ENCODE peak calls at places on chromosomes 16 and 17, in six cellular contexts. X, D, M, R, Z and O are unnamed samples.

GRCh38 chr16:15509051-15509592 is 74.7 kb downstream of the BMERB1 start:
- DNase-seq in X (no peak), D (no peak), M (no peak), R (no peak), Z (no peak), O (no peak)

GRCh38 chr17:58576679-58577367 is 62.4 kb upstream of the MTMR4 start:
- DNase-seq in X (no peak), D (no peak), M (no peak), R (no peak), Z (no peak), O (no peak)

GRCh38 chr17:32551186-32551955 is 64.6 kb downstream of the CDK5R1 start:
- DNase-seq in X (peak), D (peak), M (no peak), R (no peak), Z (no peak), O (peak)

GRCh38 chr17:4241535-4241934 is 22.2 kb downstream of the ANKFY1 start:
- DNase-seq in X (no peak), D (no peak), M (no peak), R (no peak), Z (no peak), O (no peak)

GRCh38 chr16:30761427-30761927 is 385 bp downstream of the CFAP119 start:
- DNase-seq in X (peak), D (peak), M (peak), R (no peak), Z (peak), O (no peak)

GRCh38 chr17:67022451-67022810 is 21.9 kb upstream of the CACNG1 start:
- DNase-seq in X (no peak), D (no peak), M (no peak), R (no peak), Z (no peak), O (no peak)

GRCh38 chr17:63314766-63315165 is 131.3 kb downstream of the CYB561 start:
- DNase-seq in X (no peak), D (no peak), M (no peak), R (no peak), Z (no peak), O (no peak)

GRCh38 chr17:38701504-38702165 is 3.4 kb upstream of the MLLT6 start:
- DNase-seq in X (peak), D (peak), M (peak), R (peak), Z (peak), O (no peak)

GRCh38 chr17:16313159-16314090 is 39.8 kb downstream of the CENPV start:
- DNase-seq in X (no peak), D (peak), M (no peak), R (no peak), Z (no peak), O (no peak)

GRCh38 chr16:85690469-85691064 is 1.8 kb upstream of the GINS2 start:
- DNase-seq in X (peak), D (no peak), M (no peak), R (no peak), Z (peak), O (no peak)

GRCh38 chr16:83215417-83216001 is 588.7 kb downstream of the CDH13 start:
- DNase-seq in X (peak), D (peak), M (peak), R (peak), Z (peak), O (no peak)

GRCh38 chr17:33934696-33935095 is 320.4 kb upstream of the CCL2 start:
- DNase-seq in X (no peak), D (no peak), M (no peak), R (no peak), Z (no peak), O (no peak)

GRCh38 chr17:40326014-40326831 is 17.2 kb downstream of the RARA start:
- DNase-seq in X (no peak), D (no peak), M (peak), R (no peak), Z (no peak), O (no peak)

GRCh38 chr16:83031524-83031923 is 404.8 kb downstream of the CDH13 start:
- DNase-seq in X (no peak), D (peak), M (no peak), R (no peak), Z (no peak), O (no peak)

GRCh38 chr17:4945176-4945943 is 3.0 kb downstream of the PFN1 start:
- DNase-seq in X (peak), D (peak), M (peak), R (peak), Z (peak), O (peak)

GRCh38 chr17:66647391-66647983 is 187.4 kb upstream of the CACNG5 start:
- DNase-seq in X (peak), D (no peak), M (peak), R (no peak), Z (no peak), O (no peak)

GRCh38 chr17:80441133-80441578 is 26.2 kb downstream of the ENDOV start:
- DNase-seq in X (peak), D (peak), M (no peak), R (peak), Z (peak), O (no peak)

GRCh38 chr16:82639666-82640336 is 13.0 kb downstream of the CDH13 start:
- DNase-seq in X (peak), D (peak), M (peak), R (peak), Z (peak), O (no peak)

GRCh38 chr17:50501906-50502642 is 6.2 kb upstream of the MYCBPAP start:
- DNase-seq in X (peak), D (no peak), M (no peak), R (no peak), Z (no peak), O (no peak)

GRCh38 chr17:65564793-65565192 is 3.3 kb upstream of the AXIN2 start:
- DNase-seq in X (peak), D (peak), M (no peak), R (no peak), Z (no peak), O (no peak)

GRCh38 chr17:50841949-50842354 is 6.6 kb downstream of the WFIKKN2 start:
- DNase-seq in X (peak), D (peak), M (peak), R (peak), Z (peak), O (no peak)

GRCh38 chr17:79777166-79777843 is 643 bp upstream of the CBX2 start:
- DNase-seq in X (peak), D (peak), M (peak), R (peak), Z (peak), O (no peak)

GRCh38 chr17:9985622-9986021 is 80.6 kb upstream of the RCVRN start:
- DNase-seq in X (no peak), D (no peak), M (no peak), R (no peak), Z (no peak), O (no peak)

GRCh38 chr17:41126412-41126811 is 2.4 kb upstream of the KRTAP4-12 start:
- DNase-seq in X (no peak), D (no peak), M (no peak), R (no peak), Z (no peak), O (no peak)

GRCh38 chr17:28725166-28725659 is 820 bp downstream of the TLCD1 start:
- DNase-seq in X (peak), D (peak), M (no peak), R (peak), Z (peak), O (no peak)

GRCh38 chr17:19250421-19251141 is 13.4 kb downstream of the EPN2 start:
- DNase-seq in X (no peak), D (no peak), M (no peak), R (no peak), Z (no peak), O (no peak)

GRCh38 chr16:85201566-85201965 is 89.3 kb upstream of the CIBAR2 start:
- DNase-seq in X (no peak), D (peak), M (no peak), R (no peak), Z (no peak), O (no peak)

GRCh38 chr17:57084361-57084801 is 665 bp upstream of the AKAP1 start:
- DNase-seq in X (no peak), D (peak), M (no peak), R (no peak), Z (no peak), O (no peak)

GRCh38 chr17:633641-634091 is 81.0 kb downstream of the VPS53 start:
- DNase-seq in X (peak), D (no peak), M (no peak), R (no peak), Z (no peak), O (no peak)

GRCh38 chr17:79522414-79522813 is 88.4 kb downstream of the RBFOX3 start:
- DNase-seq in X (no peak), D (no peak), M (no peak), R (no peak), Z (no peak), O (no peak)

GRCh38 chr17:32523827-32524552 is 37.2 kb downstream of the CDK5R1 start:
- DNase-seq in X (no peak), D (no peak), M (no peak), R (no peak), Z (no peak), O (no peak)

GRCh38 chr17:74442670-74443515 is 11.0 kb downstream of the GPRC5C start:
- DNase-seq in X (peak), D (no peak), M (peak), R (no peak), Z (no peak), O (no peak)

GRCh38 chr17:55056530-55056929 is 88.0 kb downstream of the STXBP4 start:
- DNase-seq in X (no peak), D (no peak), M (no peak), R (no peak), Z (peak), O (no peak)

GRCh38 chr17:14211778-14212177 is 24.9 kb downstream of the CDRT15 start:
- DNase-seq in X (peak), D (no peak), M (no peak), R (no peak), Z (no peak), O (no peak)

GRCh38 chr17:2370211-2370589 is 30.7 kb downstream of the MNT start:
- DNase-seq in X (no peak), D (no peak), M (no peak), R (no peak), Z (no peak), O (no peak)

GRCh38 chr16:25875956-25876608 is 184.3 kb downstream of the HS3ST4 start:
- DNase-seq in X (no peak), D (no peak), M (no peak), R (no peak), Z (peak), O (no peak)

GRCh38 chr16:698911-699671 is 6.5 kb downstream of the FBXL16 start:
- DNase-seq in X (no peak), D (no peak), M (no peak), R (no peak), Z (no peak), O (no peak)

GRCh38 chr17:83200231-83200699 is 120.9 kb downstream of the METRNL start:
- DNase-seq in X (no peak), D (peak), M (peak), R (no peak), Z (no peak), O (no peak)

GRCh38 chr17:82754297-82755208 is 2.7 kb downstream of the TBCD start:
- DNase-seq in X (peak), D (no peak), M (peak), R (no peak), Z (peak), O (no peak)

DNA sequence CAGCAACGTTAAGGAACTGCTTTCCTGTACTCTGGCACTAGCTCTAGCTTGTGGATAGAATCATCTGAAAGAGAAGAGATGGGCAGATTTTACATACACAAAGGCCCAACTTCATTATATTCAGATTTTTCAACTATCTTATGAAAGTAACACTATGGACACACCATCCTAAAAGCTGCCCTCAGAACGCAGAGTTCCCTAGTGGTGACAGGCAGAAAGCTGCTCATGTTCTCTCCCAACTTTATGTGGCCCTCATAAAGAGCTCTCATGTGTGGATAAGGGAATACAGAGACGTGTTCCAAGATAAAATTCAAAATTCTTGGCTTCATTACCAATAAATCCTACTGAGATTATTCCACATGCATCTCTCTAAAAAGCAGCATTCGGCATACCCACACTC is 1.5 kb downstream of the CFAP20 start:
- DNase-seq in X (no peak), D (no peak), M (no peak), R (no peak), Z (no peak), O (no peak)
- TF ChIP-seq CTCF in X (peak), D (peak), M (peak), R (no peak), Z (peak), O (peak)

GRCh38 chr17:77959216-77959925 is 868 bp downstream of the TNRC6C start:
- DNase-seq in X (peak), D (peak), M (peak), R (peak), Z (peak), O (no peak)

GRCh38 chr17:77958716-77959215 is 263 bp downstream of the TNRC6C start:
- DNase-seq in X (peak), D (no peak), M (no peak), R (peak), Z (no peak), O (no peak)

GRCh38 chr17:77957869-77958715 is at the start of gene TNRC6C:
- DNase-seq in X (peak), D (peak), M (peak), R (peak), Z (peak), O (peak)

GRCh38 chr17:77959926-77960521 is 1.5 kb downstream of the TNRC6C start:
- DNase-seq in X (peak), D (peak), M (no peak), R (no peak), Z (peak), O (no peak)

DNA sequence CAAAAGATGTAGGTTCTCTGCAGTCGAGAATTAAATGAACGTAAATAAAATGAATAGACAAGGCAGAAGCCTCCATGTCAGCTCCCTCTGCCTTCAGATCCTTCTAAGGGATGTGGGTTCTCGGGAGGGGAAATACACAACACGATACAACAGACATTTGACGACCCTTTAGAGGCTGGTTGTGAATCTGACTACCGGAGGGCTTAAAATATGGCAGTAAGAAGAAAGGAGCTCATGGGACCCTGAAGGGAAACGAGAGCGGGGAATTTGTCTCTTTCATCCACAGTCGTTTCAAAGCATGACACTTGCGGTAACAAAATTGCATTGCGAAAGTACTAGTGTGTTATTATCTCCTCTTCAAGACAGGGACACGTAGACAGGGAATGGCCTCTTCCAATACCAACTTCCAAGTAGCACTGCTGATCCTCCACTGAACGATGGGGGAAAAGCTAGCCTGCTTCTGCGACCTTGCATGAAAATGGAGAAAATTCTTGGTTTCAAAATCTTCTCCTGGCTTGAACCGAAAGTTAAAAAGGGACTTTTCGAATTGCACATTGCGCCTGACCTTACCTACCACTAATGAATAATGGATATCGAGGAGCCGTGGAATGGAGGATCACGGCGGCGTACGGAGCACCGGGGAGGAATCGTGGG is 1.2 kb upstream of the TNRC6C start:
- DNase-seq in X (peak), D (peak), M (no peak), R (peak), Z (peak), O (no peak)
- H3K4me3 ChIP-seq in X (peak), D (peak), M (peak), R (peak), Z (peak), O (peak)

GRCh38 chr16:88022076-88023042 is 71.1 kb downstream of the BANP start:
- DNase-seq in X (no peak), D (no peak), M (no peak), R (no peak), Z (no peak), O (no peak)

GRCh38 chr16:88023366-88023765 is 72.1 kb downstream of the BANP start:
- DNase-seq in X (no peak), D (no peak), M (no peak), R (no peak), Z (no peak), O (no peak)

GRCh38 chr16:88023786-88024185 is 72.6 kb downstream of the BANP start:
- DNase-seq in X (no peak), D (no peak), M (no peak), R (no peak), Z (no peak), O (no peak)

GRCh38 chr16:88030498-88030897 is 79.3 kb downstream of the BANP start:
- DNase-seq in X (peak), D (no peak), M (no peak), R (no peak), Z (no peak), O (no peak)

DNA sequence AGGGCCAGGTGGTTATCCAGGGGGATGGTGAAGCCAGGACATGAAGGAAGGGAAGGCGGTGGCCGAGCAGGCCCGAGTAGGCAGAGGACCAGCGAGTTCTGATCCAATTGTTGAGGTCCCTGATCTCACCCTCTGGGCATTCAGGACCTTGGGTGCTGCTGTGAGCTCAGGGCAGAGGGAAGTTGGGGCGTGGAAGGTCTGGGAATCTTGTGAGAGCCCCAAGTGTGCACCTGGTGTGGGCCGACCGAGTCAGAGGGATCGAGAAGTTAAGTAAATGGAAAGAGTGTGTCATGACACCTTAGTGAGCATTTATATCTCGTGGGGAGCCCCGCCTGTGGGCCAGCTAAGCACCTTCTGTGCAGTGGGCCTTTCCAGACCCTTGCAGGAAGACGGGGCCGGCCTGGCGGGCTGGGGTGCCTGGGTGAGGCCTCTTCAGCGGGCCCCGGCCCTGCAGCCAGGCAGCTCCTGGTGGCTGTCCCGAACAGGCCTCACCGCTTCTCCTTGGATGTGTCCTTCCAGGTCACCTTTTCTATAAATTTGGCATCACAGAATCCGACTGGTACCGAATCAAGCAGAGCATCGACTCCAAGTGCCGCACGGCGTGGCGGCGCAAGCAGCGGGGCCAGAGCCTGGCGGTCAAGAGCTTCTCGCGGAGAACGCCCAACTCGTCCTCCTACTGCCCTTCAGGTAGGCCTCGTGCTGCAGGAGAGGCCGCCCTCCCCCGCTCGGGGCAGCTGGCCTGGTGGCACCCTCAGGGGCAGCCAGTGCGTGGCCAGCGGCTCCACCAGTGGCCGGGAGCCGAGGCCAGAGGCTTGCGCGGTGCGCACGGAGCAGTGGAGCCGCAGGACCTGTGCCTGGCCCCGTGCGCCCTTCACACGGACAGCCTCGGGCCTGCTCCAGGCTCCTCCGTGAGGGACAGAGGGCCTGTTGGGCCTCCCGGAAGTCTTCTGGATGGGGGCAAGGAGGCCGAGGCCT is 76.0 kb downstream of the BANP start:
- DNase-seq in X (no peak), D (no peak), M (no peak), R (no peak), Z (no peak), O (no peak)
- TF ChIP-seq CTCF in X (no peak), D (no peak), M (no peak), R (no peak), Z (no peak), O (no peak)

DNA sequence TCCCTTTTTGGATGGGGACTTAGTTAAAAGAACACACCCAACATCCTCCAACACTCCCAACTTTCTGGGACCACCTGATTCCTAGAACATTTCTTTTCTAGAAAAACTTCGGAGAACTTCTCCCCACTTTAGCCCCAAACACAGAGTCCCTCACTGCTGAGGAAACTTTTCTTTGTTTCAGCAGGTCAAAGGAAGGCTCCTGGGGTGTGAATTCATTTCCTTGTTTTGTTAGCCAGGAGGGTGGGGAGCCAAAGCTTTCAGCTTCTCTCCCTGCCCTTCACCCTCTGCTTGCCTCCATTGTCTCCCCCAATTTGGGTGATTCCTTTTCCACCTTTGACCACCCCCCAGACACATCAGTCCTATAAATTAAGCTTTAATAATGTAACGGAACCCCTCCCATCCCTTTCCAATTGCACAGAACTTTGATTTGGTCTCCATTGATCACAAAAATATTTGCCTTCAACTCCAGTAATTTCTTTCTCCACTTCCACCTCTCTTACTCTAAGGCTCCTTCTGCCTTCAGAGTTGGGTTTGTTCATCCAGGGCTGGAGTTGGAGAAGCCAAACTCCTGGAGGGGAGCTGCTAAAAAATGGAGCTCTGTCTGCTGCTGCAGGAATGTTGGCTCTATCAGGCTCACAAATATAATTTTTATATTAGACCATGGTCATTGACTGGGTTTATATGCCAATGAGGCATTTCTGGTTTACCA is 10.3 kb downstream of the HOXB4 start:
- DNase-seq in X (no peak), D (no peak), M (no peak), R (no peak), Z (no peak), O (no peak)
- H3K4me3 ChIP-seq in X (no peak), D (peak), M (no peak), R (no peak), Z (peak), O (no peak)

GRCh38 chr17:42743595-42744282 is 1.1 kb downstream of the EZH1 start:
- DNase-seq in X (no peak), D (no peak), M (no peak), R (peak), Z (peak), O (no peak)
- TF ChIP-seq CTCF in X (no peak), D (peak), M (no peak), R (no peak), Z (peak), O (peak)

GRCh38 chr16:67834242-67834614 is 7.9 kb upstream of the THAP11 start:
- DNase-seq in X (no peak), D (no peak), M (no peak), R (no peak), Z (no peak), O (no peak)
- H3K4me3 ChIP-seq in X (no peak), D (peak), M (peak), R (peak), Z (peak), O (peak)